ENCODE peak calls at places on chromosomes 13 and 19, in four cellular contexts. X is tibial nerve, B is body of pancreas, C is left ventricle myocardium inferior. W is an unnamed sample. For H3K27me3 and H3K4me1, the result is how much of the 10 kb centered on the place peaks cover.

GRCh38 chr19:51071006-51071405 is 6.1 kb upstream of the KLK13 start:
- DNase-seq in B (no peak), C (no peak), X (no peak), W (no peak)

GRCh38 chr13:30266751-30267150 is 40.6 kb downstream of the KATNAL1 start:
- DNase-seq in X (no peak), B (no peak), C (no peak), W (no peak)

GRCh38 chr19:8259142-8259921 is 48.8 kb downstream of the CD320 start:
- DNase-seq in C (no peak), X (no peak), B (no peak), W (no peak)

GRCh38 chr19:42303101-42303464 is 659 bp upstream of the PAFAH1B3 start:
- DNase-seq in C (no peak), X (no peak), B (no peak), W (no peak)

GRCh38 chr13:49000247-49000646 is 24.5 kb downstream of the FNDC3A start:
- DNase-seq in C (no peak), B (no peak), X (no peak), W (no peak)

GRCh38 chr13:97490702-97491307 is 56.8 kb downstream of the RAP2A start:
- DNase-seq in B (no peak), X (no peak), C (no peak), W (no peak)

GRCh38 chr13:59774511-59774911 is 389.2 kb downstream of the DIAPH3 start:
- DNase-seq in X (no peak), C (no peak), B (no peak), W (no peak)

GRCh38 chr13:30375436-30375835 is 46.9 kb upstream of the UBE2L5 start:
- DNase-seq in B (no peak), C (no peak), X (no peak), W (no peak)

GRCh38 chr19:13902993-13903555 is 2.8 kb downstream of the BRME1 start:
- DNase-seq in X (no peak), B (no peak), C (no peak), W (peak)

GRCh38 chr13:110364081-110364480 is 57.0 kb downstream of the COL4A2 start:
- DNase-seq in C (no peak), B (no peak), X (no peak), W (no peak)

GRCh38 chr19:19652482-19653295 is 9.2 kb upstream of the GMIP start:
- DNase-seq in X (no peak), B (no peak), C (no peak), W (no peak)

GRCh38 chr19:35140898-35141626 is 2.0 kb upstream of the FXYD7 start:
- DNase-seq in X (peak), B (peak), C (peak), W (peak)

GRCh38 chr19:51064534-51065220 is at the start of gene KLK13:
- DNase-seq in X (no peak), B (peak), C (peak), W (no peak)

GRCh38 chr19:40596608-40597328 is 4.4 kb upstream of the LTBP4 start:
- DNase-seq in B (peak), X (no peak), C (peak), W (peak)

GRCh38 chr19:46620716-46621115 is 4.2 kb downstream of the PTGIR start:
- DNase-seq in X (no peak), C (no peak), B (no peak), W (no peak)

DNA sequence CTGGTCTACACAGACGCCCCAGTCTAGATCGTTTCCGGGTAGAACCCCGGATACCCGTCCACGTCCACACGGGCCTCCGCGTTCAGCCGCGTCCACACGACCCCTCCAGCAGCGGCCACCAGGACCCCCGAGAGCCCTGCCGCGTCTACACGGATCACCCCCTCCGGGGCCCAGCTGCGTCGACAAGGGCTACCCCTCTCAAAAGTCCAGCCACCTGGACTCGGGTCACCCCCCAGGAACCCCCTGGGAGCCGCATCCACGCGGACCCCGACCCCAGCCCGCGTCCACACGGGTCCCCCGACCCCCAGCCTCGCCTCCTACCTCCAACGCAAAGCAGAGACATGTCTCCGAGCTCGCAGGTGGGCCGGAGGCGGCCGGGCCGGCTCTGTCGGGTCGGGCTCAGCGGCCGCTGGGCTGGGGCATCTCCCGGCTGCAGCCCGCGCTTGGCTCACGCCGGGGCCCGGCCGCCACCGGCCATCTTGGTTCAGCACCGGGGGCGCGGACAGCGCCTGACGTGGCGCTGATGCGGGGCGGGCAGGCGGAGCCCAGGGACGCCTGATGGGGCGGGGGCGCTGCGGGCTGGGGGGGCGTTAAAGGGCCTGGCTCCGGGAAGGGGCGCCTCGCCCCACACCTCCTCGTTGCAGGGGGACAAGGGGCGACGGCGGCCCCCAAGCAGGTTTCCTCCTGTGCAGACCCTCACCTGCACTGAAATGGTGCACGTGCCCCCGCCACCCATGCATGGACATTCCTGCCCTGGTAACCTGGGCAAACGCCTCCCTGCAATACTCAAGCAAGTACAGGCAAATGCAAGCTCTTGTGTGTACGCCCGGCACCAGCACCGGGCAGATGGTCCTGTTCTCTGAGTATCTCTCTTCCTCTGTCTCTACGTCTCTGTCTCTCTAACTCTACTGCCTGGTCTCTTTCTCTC is at the start of gene UNC13A:
- DNase-seq in X (no peak), C (peak), B (peak), W (peak)
- H3K27me3 ChIP-seq in X (under half), C (half or more), B (under half), W (under half)

GRCh38 chr13:114023716-114024602 is 50.1 kb upstream of the C13orf46 start:
- DNase-seq in C (no peak), X (no peak), B (no peak), W (no peak)
- H3K4me1 ChIP-seq in C (under half), X (under half), B (under half), W (under half)

GRCh38 chr19:38516802-38517201 is 83.3 kb downstream of the RYR1 start:
- DNase-seq in B (no peak), C (no peak), X (no peak), W (no peak)
- H3K27me3 ChIP-seq in B (under half), C (under half), X (under half), W (under half)

DNA sequence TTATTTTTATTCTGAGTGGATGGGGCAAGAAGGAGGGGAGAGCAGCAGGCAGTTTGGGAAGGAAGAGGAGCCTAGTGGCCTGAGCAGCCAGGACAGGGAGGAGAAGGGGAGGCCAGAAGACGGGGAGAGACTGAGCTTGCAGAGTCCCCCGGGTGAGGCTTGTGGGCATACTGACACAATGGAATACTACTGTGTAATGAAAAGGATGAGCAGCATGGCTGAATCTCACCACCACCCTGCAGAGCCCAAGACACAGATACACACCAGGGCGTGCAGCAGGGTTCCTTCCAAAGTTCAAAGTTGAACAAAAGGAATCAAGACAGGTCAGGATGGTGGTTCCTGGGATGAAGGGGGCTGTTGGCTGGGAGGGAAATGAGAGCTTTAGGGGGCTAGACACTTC is 8.1 kb upstream of the SMG9 start:
- DNase-seq in B (no peak), C (no peak), X (no peak), W (no peak)
- H3K4me1 ChIP-seq in B (under half), C (under half), X (under half), W (under half)

DNA sequence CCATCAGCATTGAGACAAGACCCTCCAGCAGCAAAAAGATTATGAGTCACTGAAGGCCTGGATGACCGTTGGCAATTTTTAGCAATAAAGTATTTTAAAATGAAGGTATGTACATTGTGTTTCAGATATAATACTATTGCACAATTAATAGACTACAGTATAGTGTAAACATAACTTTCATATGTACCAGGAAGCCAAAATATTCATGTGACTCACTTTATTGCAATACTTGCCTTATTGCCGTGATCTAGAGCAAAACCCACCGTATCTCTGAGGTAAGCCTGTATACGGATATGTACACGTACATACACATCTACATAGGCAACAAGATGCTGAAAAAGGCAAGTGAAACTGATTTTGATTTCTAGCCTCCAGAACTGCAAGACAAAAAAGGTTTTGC is 103.3 kb downstream of the EDNRB start:
- DNase-seq in B (no peak), X (no peak), C (no peak), W (no peak)
- H3K27me3 ChIP-seq in B (under half), X (under half), C (under half), W (under half)

GRCh38 chr19:6232567-6232966 is 47.2 kb downstream of the MLLT1 start:
- DNase-seq in B (no peak), X (no peak), C (no peak), W (no peak)

GRCh38 chr19:6233051-6233826 is 46.5 kb downstream of the MLLT1 start:
- DNase-seq in X (no peak), B (peak), C (peak), W (peak)

GRCh38 chr19:6235031-6235951 is 44.5 kb downstream of the MLLT1 start:
- DNase-seq in C (peak), X (no peak), B (no peak), W (peak)

GRCh38 chr19:6234527-6234926 is 45.2 kb downstream of the MLLT1 start:
- DNase-seq in B (no peak), X (no peak), C (no peak), W (no peak)

DNA sequence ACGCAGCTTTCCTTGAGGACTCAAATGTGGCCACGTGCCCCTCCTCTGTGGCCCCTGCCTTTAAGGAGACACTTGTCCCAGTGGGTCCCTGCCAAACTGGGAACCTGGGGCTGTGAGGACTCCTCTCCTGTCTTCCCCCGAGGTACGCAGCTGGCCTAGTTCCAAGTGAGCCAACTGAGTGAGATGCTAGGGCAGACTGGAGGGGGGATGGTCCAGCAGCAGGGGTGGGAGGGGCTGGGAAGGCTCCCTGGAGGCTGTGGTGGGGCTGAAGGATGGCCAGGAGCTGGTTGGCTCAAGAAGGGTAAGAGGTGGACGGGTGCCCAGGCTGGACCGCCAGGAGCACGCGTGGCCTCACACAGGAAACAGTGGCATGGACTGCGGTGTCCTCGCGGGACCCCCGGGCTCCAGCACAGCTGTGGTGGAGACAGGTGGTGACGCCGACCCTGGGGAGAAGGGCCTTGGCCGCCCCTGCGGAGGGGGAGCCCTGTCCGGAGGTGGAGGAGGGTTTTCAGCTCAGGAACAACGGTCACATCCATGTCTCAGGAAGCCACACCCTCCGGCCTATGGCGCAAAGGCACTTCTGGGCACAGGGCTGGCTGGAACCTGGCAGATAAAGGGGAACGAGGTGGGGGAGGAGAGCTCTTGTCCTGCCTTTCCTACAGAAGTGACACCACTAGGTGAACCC is 45.8 kb downstream of the MLLT1 start:
- DNase-seq in C (peak), B (peak), X (no peak), W (peak)
- H3K4me1 ChIP-seq in C (half or more), B (half or more), X (half or more), W (under half)

GRCh38 chr13:113329656-113330312 is 32.7 kb downstream of the LAMP1 start:
- DNase-seq in X (no peak), C (no peak), B (no peak), W (no peak)
- H3K27me3 ChIP-seq in X (under half), C (under half), B (under half), W (under half)

GRCh38 chr13:50357136-50357535 is 341.9 kb downstream of the KCNRG start:
- DNase-seq in B (no peak), C (no peak), X (no peak), W (no peak)

GRCh38 chr13:50357586-50358118 is 342.4 kb downstream of the KCNRG start:
- DNase-seq in X (peak), B (peak), C (no peak), W (peak)

GRCh38 chr13:50358221-50358620 is 343.0 kb downstream of the KCNRG start:
- DNase-seq in C (no peak), X (no peak), B (no peak), W (no peak)

GRCh38 chr13:50359779-50360178 is 344.5 kb downstream of the KCNRG start:
- DNase-seq in C (no peak), B (no peak), X (no peak), W (no peak)

DNA sequence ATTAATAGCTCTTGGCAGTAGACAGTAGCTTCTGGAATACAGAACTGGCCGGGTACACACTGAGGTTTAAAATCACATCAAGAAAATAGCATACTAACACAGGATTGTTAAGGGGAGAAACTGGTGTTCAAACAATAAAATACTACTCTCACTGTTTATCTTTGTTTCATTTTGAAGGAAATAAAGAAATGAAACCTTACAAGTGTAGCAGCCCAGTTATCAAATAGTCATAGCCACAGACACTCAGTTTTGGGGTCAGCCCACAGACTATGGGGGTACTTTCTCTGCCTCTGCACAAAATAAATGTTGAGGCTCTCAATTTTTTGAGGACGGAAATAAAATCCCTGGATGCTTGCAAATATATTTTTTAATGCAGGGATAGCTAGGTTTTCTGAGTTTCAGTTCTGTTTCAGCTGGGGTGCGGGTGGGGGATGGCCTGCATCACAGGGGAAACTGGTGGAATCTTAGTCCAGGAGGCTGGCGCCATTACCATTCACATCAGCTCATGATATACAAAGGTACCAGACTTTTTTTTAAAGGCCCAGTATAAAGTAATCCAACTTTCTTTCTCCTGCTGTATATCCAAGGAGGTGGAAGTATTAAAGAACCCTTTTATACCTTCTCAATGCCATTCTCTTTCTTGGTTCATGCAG is 343.6 kb downstream of the KCNRG start:
- DNase-seq in B (no peak), C (no peak), X (no peak), W (no peak)
- H3K4me1 ChIP-seq in B (under half), C (under half), X (under half), W (under half)

GRCh38 chr13:41229356-41229755 is 34.0 kb downstream of the MTRF1 start:
- DNase-seq in C (no peak), B (no peak), X (no peak), W (no peak)
- H3K27me3 ChIP-seq in C (under half), B (under half), X (under half), W (under half)